ENCODE peak calls at places on chromosomes 6 and 20, in five cellular contexts. Y, V, B, I and H are unnamed samples.

GRCh38 chr20:38298768-38299288 is 5.1 kb upstream of the BPI start:
- DNase-seq in Y (peak; percentile 18), V (no peak), B (no peak), I (no peak), H (no peak)

GRCh38 chr20:57849126-57849867 is 139.5 kb upstream of the PMEPA1 start:
- DNase-seq in Y (peak; percentile 4), V (no peak), B (no peak), I (no peak), H (no peak)

GRCh38 chr6:121142093-121142492 is 192.2 kb downstream of the TBC1D32 start:
- DNase-seq in Y (no peak), V (peak; percentile 22), B (no peak), I (no peak), H (no peak)

GRCh38 chr6:42766163-42766670 is 15.6 kb upstream of the BICRAL start:
- DNase-seq in Y (no peak), V (peak; percentile 50), B (no peak), I (peak; percentile 94), H (no peak)

GRCh38 chr6:16700202-16700997 is 60.9 kb downstream of the ATXN1 start:
- DNase-seq in Y (no peak), V (no peak), B (no peak), I (no peak), H (peak; percentile 57)

GRCh38 chr6:431986-432385 is 40.4 kb downstream of the IRF4 start:
- DNase-seq in Y (no peak), V (no peak), B (no peak), I (no peak), H (no peak)

GRCh38 chr6:26327450-26328264 is 37.3 kb upstream of the BTN3A2 start:
- DNase-seq in Y (peak; percentile 23), V (peak; percentile 87), B (peak; percentile 44), I (no peak), H (peak; percentile 29)

GRCh38 chr6:133623065-133623464 is 265.8 kb upstream of the TCF21 start:
- DNase-seq in Y (no peak), V (peak; percentile 17), B (no peak), I (no peak), H (no peak)

GRCh38 chr6:130517444-130517931 is 151.7 kb downstream of the TMEM200A start:
- DNase-seq in Y (no peak), V (no peak), B (no peak), I (no peak), H (no peak)

GRCh38 chr6:33453361-33454008 is 891 bp upstream of the ZBTB9 start:
- DNase-seq in Y (no peak), V (no peak), B (no peak), I (no peak), H (peak; percentile 26)

GRCh38 chr6:77038801-77039200 is 424.5 kb downstream of the HTR1B start:
- DNase-seq in Y (no peak), V (no peak), B (no peak), I (no peak), H (no peak)

GRCh38 chr20:45791668-45792512 is at the start of the genes DNTTIP1 and WFDC3:
- DNase-seq in Y (peak; percentile 90), V (peak; percentile 93), B (peak; percentile 89), I (no peak), H (peak; percentile 93)

GRCh38 chr6:136763255-136763654 is 29.0 kb downstream of the MAP3K5 start:
- DNase-seq in Y (no peak), V (no peak), B (no peak), I (no peak), H (no peak)

GRCh38 chr6:148379966-148380653 is 37.5 kb downstream of the SASH1 start:
- DNase-seq in Y (no peak), V (no peak), B (no peak), I (no peak), H (no peak)

GRCh38 chr20:10758446-10758845 is 84.6 kb upstream of the JAG1 start:
- DNase-seq in Y (no peak), V (peak; percentile 17), B (no peak), I (no peak), H (no peak)

GRCh38 chr6:43972179-43972914 is 154.9 kb downstream of the MRPL14 start:
- DNase-seq in Y (no peak), V (no peak), B (no peak), I (no peak), H (no peak)

GRCh38 chr6:19812512-19813119 is 24.6 kb upstream of the ID4 start:
- DNase-seq in Y (no peak), V (peak; percentile 62), B (no peak), I (no peak), H (no peak)

GRCh38 chr20:12982098-12982497 is 26.7 kb upstream of the SPTLC3 start:
- DNase-seq in Y (no peak), V (no peak), B (no peak), I (no peak), H (no peak)

GRCh38 chr20:58102744-58103516 is 125.5 kb downstream of the ANKRD60 start:
- DNase-seq in Y (no peak), V (no peak), B (peak; percentile 51), I (no peak), H (no peak)

GRCh38 chr6:2360716-2361115 is 115.3 kb upstream of the GMDS start:
- DNase-seq in Y (no peak), V (no peak), B (no peak), I (no peak), H (no peak)

GRCh38 chr20:50876816-50877215 is 54.4 kb downstream of the ADNP start:
- DNase-seq in Y (no peak), V (no peak), B (no peak), I (no peak), H (no peak)

GRCh38 chr20:23399568-23400241 is 21.6 kb downstream of the NAPB start:
- DNase-seq in Y (no peak), V (peak; percentile 24), B (no peak), I (no peak), H (peak; percentile 71)

GRCh38 chr6:81950877-81951276 is 198.4 kb upstream of the TENT5A start:
- DNase-seq in Y (no peak), V (no peak), B (no peak), I (no peak), H (no peak)

GRCh38 chr20:10225439-10226080 is 6.9 kb downstream of the SNAP25 start:
- DNase-seq in Y (no peak), V (peak; percentile 66), B (no peak), I (no peak), H (no peak)

GRCh38 chr6:285030-285771 is 7.1 kb upstream of the DUSP22 start:
- DNase-seq in Y (no peak), V (no peak), B (no peak), I (no peak), H (peak; percentile 56)

GRCh38 chr20:45959956-45960630 is 11.9 kb downstream of the ZNF335 start:
- DNase-seq in Y (no peak), V (no peak), B (no peak), I (no peak), H (no peak)

GRCh38 chr6:49030621-49031020 is 432.4 kb downstream of the MMUT start:
- DNase-seq in Y (no peak), V (no peak), B (no peak), I (no peak), H (no peak)

GRCh38 chr6:2498224-2498623 is 252.5 kb downstream of the MYLK4 start:
- DNase-seq in Y (no peak), V (no peak), B (no peak), I (no peak), H (no peak)

GRCh38 chr20:59123011-59123676 is 40.5 kb upstream of the ZNF831 start:
- DNase-seq in Y (no peak), V (no peak), B (no peak), I (no peak), H (no peak)

GRCh38 chr6:31822038-31822821 is 5.3 kb upstream of the HSPA1B start:
- DNase-seq in Y (peak; percentile 86), V (peak; percentile 87), B (peak; percentile 64), I (no peak), H (peak; percentile 61)

GRCh38 chr20:44068311-44068710 is 118.7 kb downstream of the JPH2 start:
- DNase-seq in Y (no peak), V (no peak), B (peak; percentile 47), I (no peak), H (no peak)

GRCh38 chr20:62989201-62989601 is 17.6 kb downstream of the BHLHE23 start:
- DNase-seq in Y (no peak), V (no peak), B (no peak), I (no peak), H (no peak)
- H3K4me3 ChIP-seq in Y (no peak overlapping the region), V (no peak overlapping the region), B (no peak overlapping the region), I (no peak overlapping the region), H (peak overlapping the region; percentile 73)

GRCh38 chr6:167136376-167136775 is 13.5 kb downstream of the CCR6 start:
- DNase-seq in Y (no peak), V (no peak), B (no peak), I (no peak), H (no peak)
- H3K4me1 ChIP-seq in Y (no peaks in the 10 kb centered on the region), V (no peaks in the 10 kb centered on the region), B (no peaks in the 10 kb centered on the region), I (no peaks in the 10 kb centered on the region), H (peaks cover 5% of the 10 kb centered on the region)

DNA sequence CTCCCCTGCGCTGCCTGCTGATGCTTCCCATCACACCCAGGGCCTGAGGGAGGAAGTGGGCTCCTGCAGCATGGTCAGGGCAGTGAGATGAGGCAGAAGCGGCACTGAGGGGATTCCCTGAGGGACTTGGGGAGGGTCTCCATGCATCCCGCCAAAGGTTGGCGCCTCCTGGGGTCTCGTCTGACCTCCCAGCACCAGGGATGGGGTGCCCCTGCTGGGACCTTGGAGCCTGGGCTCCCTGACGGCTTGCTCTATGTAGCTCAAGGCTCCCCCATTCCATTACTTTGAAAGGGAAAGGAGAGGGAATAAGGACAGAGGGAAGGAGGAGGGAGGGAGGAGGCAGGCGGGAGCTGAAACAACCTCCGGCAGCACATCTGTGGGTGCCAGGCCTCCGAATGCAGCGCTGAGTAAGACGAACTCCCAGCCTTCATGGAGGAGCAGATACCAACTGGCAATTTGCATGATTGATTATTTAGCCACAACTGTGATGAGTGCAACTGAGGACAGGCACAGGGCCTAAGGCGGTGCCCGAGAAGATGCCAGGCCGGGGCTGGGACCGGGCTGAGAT is 259.3 kb downstream of the ERMARD start:
- DNase-seq in Y (no peak), V (no peak), B (no peak), I (no peak), H (no peak)
- H3K4me3 ChIP-seq in Y (no peak overlapping the region), V (no peak overlapping the region), B (no peak overlapping the region), I (no peak overlapping the region), H (no peak overlapping the region)

GRCh38 chr6:108675226-108676160 is 114.8 kb downstream of the FOXO3 start:
- DNase-seq in Y (no peak), V (no peak), B (no peak), I (no peak), H (no peak)
- H3K4me1 ChIP-seq in Y (peaks cover 66% of the 10 kb centered on the region), V (peaks cover 19% of the 10 kb centered on the region), B (no peaks in the 10 kb centered on the region), I (peaks cover 43% of the 10 kb centered on the region), H (no peaks in the 10 kb centered on the region)